ENCODE peak calls at places on chromosome 22, in eight cellular contexts. E, D, F, M, U, H, Y and O are unnamed samples.

GRCh38 chr22:41327124-41327523 is 25.8 kb downstream of the ZC3H7B start:
- DNase-seq in E (no peak), D (no peak), F (no peak), M (no peak), U (no peak), H (no peak), Y (no peak), O (no peak)

GRCh38 chr22:30245181-30245984 is 1.2 kb downstream of the LIF start:
- DNase-seq in E (no peak), D (no peak), F (peak; percentile 75), M (no peak), U (no peak), H (no peak), Y (peak; percentile 35), O (no peak)

GRCh38 chr22:31605851-31606585 is 56.0 kb downstream of the PISD start:
- DNase-seq in E (no peak), D (no peak), F (no peak), M (no peak), U (no peak), H (peak; percentile 33), Y (no peak), O (no peak)

GRCh38 chr22:28955817-28956216 is 72.4 kb downstream of the ZNRF3 start:
- DNase-seq in E (no peak), D (no peak), F (no peak), M (no peak), U (no peak), H (no peak), Y (no peak), O (no peak)

GRCh38 chr22:49571326-49571725 is 256.3 kb downstream of the BRD1 start:
- DNase-seq in E (no peak), D (no peak), F (no peak), M (peak; percentile 28), U (no peak), H (peak; percentile 22), Y (no peak), O (no peak)

GRCh38 chr22:37229805-37230672 is 14.0 kb downstream of the RAC2 start:
- DNase-seq in E (peak; percentile 80), D (peak; percentile 51), F (no peak), M (no peak), U (no peak), H (no peak), Y (no peak), O (no peak)

GRCh38 chr22:46108564-46109473 is 41.5 kb upstream of the PPARA start:
- DNase-seq in E (peak; percentile 58), D (no peak), F (peak; percentile 30), M (no peak), U (no peak), H (peak; percentile 87), Y (peak; percentile 42), O (no peak)

GRCh38 chr22:17237031-17237668 is 17.9 kb upstream of the ADA2 start:
- DNase-seq in E (no peak), D (no peak), F (no peak), M (no peak), U (no peak), H (no peak), Y (no peak), O (no peak)

DNA sequence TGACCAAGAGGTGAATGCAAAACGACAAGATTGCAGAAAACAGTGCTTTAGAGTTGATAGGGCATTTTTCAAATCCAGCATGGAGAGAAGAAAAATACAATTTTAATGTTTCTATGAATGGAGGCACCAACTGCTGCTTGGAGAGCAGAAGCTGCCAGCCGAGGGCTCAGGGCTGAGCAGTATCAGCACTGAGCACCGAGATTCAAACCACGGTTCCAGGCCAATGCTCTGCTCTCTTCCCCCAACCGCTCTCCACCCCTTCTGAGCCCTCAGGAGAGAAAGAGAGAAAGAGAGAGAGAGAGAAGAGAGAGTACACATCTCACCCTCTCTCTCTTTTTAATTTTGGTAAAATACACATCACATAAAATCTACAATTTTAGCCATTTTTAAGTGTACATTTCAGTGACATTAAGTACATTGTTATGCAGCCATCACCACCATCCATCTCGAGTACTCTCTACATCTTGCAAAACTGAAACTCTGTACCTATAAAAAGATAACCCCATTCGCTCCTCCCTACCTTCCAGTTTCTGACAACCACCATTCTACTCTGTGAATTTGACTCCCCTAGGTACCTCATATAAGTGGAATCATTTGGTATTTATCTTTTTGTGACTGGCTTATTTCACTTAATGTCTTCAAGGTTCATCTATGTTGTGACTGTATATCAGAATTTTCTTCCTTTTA is 333.3 kb downstream of the MIAT start:
- DNase-seq in E (no peak), D (no peak), F (no peak), M (no peak), U (no peak), H (no peak), Y (no peak), O (no peak)
- TF ChIP-seq POLR2AphosphoS5 in E (no peak), D (no peak), F (no peak), M (no peak), U (no peak), H (no peak), Y (no peak), O (no peak)

GRCh38 chr22:35257321-35258143 is at the start of gene HMGXB4:
- DNase-seq in E (peak; percentile 88), D (peak; percentile 71), F (peak; percentile 96), M (peak; percentile 86), U (peak; percentile 84), H (peak; percentile 92), Y (peak; percentile 76), O (no peak)
- TF ChIP-seq POLR2AphosphoS5 in E (peak; percentile 42), D (peak; percentile 70), F (peak; percentile 66), M (peak; percentile 65), U (peak; percentile 70), H (peak; percentile 17), Y (peak; percentile 62), O (peak; percentile 42)

GRCh38 chr22:23857606-23858483 is at the start of gene SLC2A11:
- DNase-seq in E (peak; percentile 96), D (peak; percentile 92), F (peak; percentile 98), M (peak; percentile 95), U (peak; percentile 95), H (peak; percentile 98), Y (peak; percentile 96), O (peak; percentile 82)
- TF ChIP-seq POLR2AphosphoS5 in E (no peak), D (peak; percentile 94), F (peak; percentile 91), M (peak; percentile 51), U (peak; percentile 95), H (peak; percentile 97), Y (peak; percentile 90), O (peak; percentile 70)

GRCh38 chr22:45036154-45036553 is 26.3 kb upstream of the PHF21B start:
- DNase-seq in E (no peak), D (no peak), F (no peak), M (no peak), U (no peak), H (no peak), Y (no peak), O (no peak)
- TF ChIP-seq POLR2AphosphoS5 in E (no peak), D (no peak), F (no peak), M (no peak), U (no peak), H (no peak), Y (no peak), O (no peak)